ENCODE peak calls at places on chromosomes 1 and 21, in five cellular contexts. One of them, this sample, is unnamed.

GRCh38 chr1:64403331-64403730 is 66.6 kb upstream of the CACHD1 start:
- DNase-seq in HCEC 1CT: peak; percentile 40
- DNase-seq in endodermal cell: no peak
- DNase-seq in A549: no peak
- DNase-seq in aorta: no peak
- DNase-seq in this sample: no peak

GRCh38 chr1:94281361-94282142 is 44.2 kb upstream of the ARHGAP29 start:
- DNase-seq in aorta: no peak
- DNase-seq in HCEC 1CT: no peak
- DNase-seq in A549: no peak
- DNase-seq in endodermal cell: no peak
- DNase-seq in this sample: no peak

GRCh38 chr1:173117108-173117633 is 66.4 kb upstream of the TNFSF18 start:
- DNase-seq in aorta: no peak
- DNase-seq in A549: no peak
- DNase-seq in endodermal cell: no peak
- DNase-seq in HCEC 1CT: no peak
- DNase-seq in this sample: no peak

GRCh38 chr1:42966688-42967609 is 8.3 kb upstream of the SLC2A1 start:
- DNase-seq in endodermal cell: peak; percentile 88
- DNase-seq in A549: peak; percentile 88
- DNase-seq in HCEC 1CT: peak; percentile 96
- DNase-seq in aorta: no peak
- DNase-seq in this sample: no peak

GRCh38 chr1:153962088-153963029 is 978 bp downstream of the SLC39A1 start:
- DNase-seq in HCEC 1CT: peak; percentile 72
- DNase-seq in A549: no peak
- DNase-seq in aorta: no peak
- DNase-seq in endodermal cell: peak; percentile 72
- DNase-seq in this sample: no peak

GRCh38 chr1:6646499-6647148 is 22.0 kb downstream of the THAP3 start:
- DNase-seq in endodermal cell: peak; percentile 72
- DNase-seq in A549: peak; percentile 28
- DNase-seq in aorta: no peak
- DNase-seq in HCEC 1CT: peak; percentile 45
- DNase-seq in this sample: no peak

GRCh38 chr1:210882414-210883221 is 251.3 kb downstream of the KCNH1 start:
- DNase-seq in endodermal cell: no peak
- DNase-seq in aorta: no peak
- DNase-seq in HCEC 1CT: peak; percentile 8
- DNase-seq in A549: peak; percentile 8
- DNase-seq in this sample: no peak

GRCh38 chr1:212238552-212238951 is 46.7 kb upstream of the PPP2R5A start:
- DNase-seq in endodermal cell: no peak
- DNase-seq in aorta: no peak
- DNase-seq in A549: no peak
- DNase-seq in HCEC 1CT: no peak
- DNase-seq in this sample: no peak

GRCh38 chr1:206696812-206697585 is 12.3 kb downstream of the MAPKAPK2 start:
- DNase-seq in HCEC 1CT: no peak
- DNase-seq in endodermal cell: no peak
- DNase-seq in A549: no peak
- DNase-seq in aorta: no peak
- DNase-seq in this sample: no peak

GRCh38 chr1:29438991-29439390 is 202.7 kb downstream of the PTPRU start:
- DNase-seq in A549: no peak
- DNase-seq in aorta: no peak
- DNase-seq in endodermal cell: peak; percentile 20
- DNase-seq in HCEC 1CT: no peak
- DNase-seq in this sample: no peak

GRCh38 chr1:225882008-225882698 is at the start of gene TMEM63A:
- DNase-seq in aorta: peak; percentile 98
- DNase-seq in endodermal cell: peak; percentile 98
- DNase-seq in HCEC 1CT: peak; percentile 78
- DNase-seq in A549: peak; percentile 92
- DNase-seq in this sample: peak; percentile 90

GRCh38 chr1:59455206-59455605 is 158.3 kb downstream of the FGGY start:
- DNase-seq in A549: peak; percentile 8
- DNase-seq in endodermal cell: no peak
- DNase-seq in HCEC 1CT: peak; percentile 91
- DNase-seq in aorta: no peak
- DNase-seq in this sample: no peak

GRCh38 chr21:27743971-27744564 is 777.2 kb upstream of the ADAMTS5 start:
- DNase-seq in A549: no peak
- DNase-seq in HCEC 1CT: no peak
- DNase-seq in endodermal cell: no peak
- DNase-seq in aorta: no peak
- DNase-seq in this sample: no peak

GRCh38 chr1:218429301-218429700 is 84.2 kb downstream of the TGFB2 start:
- DNase-seq in A549: no peak
- DNase-seq in endodermal cell: no peak
- DNase-seq in aorta: no peak
- DNase-seq in HCEC 1CT: peak; percentile 55
- DNase-seq in this sample: no peak

GRCh38 chr1:6911974-6912373 is 126.7 kb downstream of the CAMTA1 start:
- DNase-seq in A549: no peak
- DNase-seq in aorta: no peak
- DNase-seq in HCEC 1CT: peak; percentile 5
- DNase-seq in endodermal cell: peak; percentile 61
- DNase-seq in this sample: no peak

GRCh38 chr1:94846286-94846685 is 26.1 kb downstream of the SLC44A3 start:
- DNase-seq in aorta: no peak
- DNase-seq in HCEC 1CT: no peak
- DNase-seq in A549: no peak
- DNase-seq in endodermal cell: no peak
- DNase-seq in this sample: no peak

GRCh38 chr1:209580577-209580976 is 2.9 kb upstream of the CAMK1G start:
- DNase-seq in HCEC 1CT: peak; percentile 31
- DNase-seq in aorta: no peak
- DNase-seq in A549: no peak
- DNase-seq in endodermal cell: no peak
- DNase-seq in this sample: no peak

GRCh38 chr21:26758083-26758861 is 86.9 kb downstream of the ADAMTS1 start:
- DNase-seq in aorta: no peak
- DNase-seq in A549: no peak
- DNase-seq in HCEC 1CT: no peak
- DNase-seq in endodermal cell: no peak
- DNase-seq in this sample: no peak

GRCh38 chr1:17826165-17826488 is 71.0 kb downstream of the ACTL8 start:
- DNase-seq in HCEC 1CT: peak; percentile 25
- DNase-seq in endodermal cell: peak; percentile 88
- DNase-seq in aorta: peak; percentile 87
- DNase-seq in A549: peak; percentile 21
- DNase-seq in this sample: no peak

GRCh38 chr1:241022366-241022765 is 334.6 kb downstream of the RGS7 start:
- DNase-seq in aorta: no peak
- DNase-seq in A549: no peak
- DNase-seq in endodermal cell: no peak
- DNase-seq in HCEC 1CT: peak; percentile 32
- DNase-seq in this sample: no peak

GRCh38 chr1:41795205-41795762 is 123.4 kb downstream of the HIVEP3 start:
- DNase-seq in HCEC 1CT: peak; percentile 41
- DNase-seq in aorta: no peak
- DNase-seq in endodermal cell: no peak
- DNase-seq in A549: no peak
- DNase-seq in this sample: no peak

GRCh38 chr1:1013105-1013921 is at the start of gene ISG15:
- DNase-seq in A549: no peak
- DNase-seq in endodermal cell: peak; percentile 95
- DNase-seq in HCEC 1CT: peak; percentile 82
- DNase-seq in aorta: peak; percentile 96
- DNase-seq in this sample: no peak

GRCh38 chr1:115829947-115830346 is 11.0 kb downstream of the NHLH2 start:
- DNase-seq in endodermal cell: peak; percentile 77
- DNase-seq in aorta: no peak
- DNase-seq in HCEC 1CT: peak; percentile 8
- DNase-seq in A549: no peak
- DNase-seq in this sample: no peak

GRCh38 chr1:24964811-24965570 is 34.9 kb upstream of the RUNX3 start:
- DNase-seq in HCEC 1CT: no peak
- DNase-seq in endodermal cell: no peak
- DNase-seq in aorta: no peak
- DNase-seq in A549: no peak
- DNase-seq in this sample: no peak

GRCh38 chr1:19872190-19872589 is 10.0 kb upstream of the OTUD3 start:
- DNase-seq in A549: no peak
- DNase-seq in endodermal cell: no peak
- DNase-seq in HCEC 1CT: no peak
- DNase-seq in aorta: no peak
- DNase-seq in this sample: no peak

GRCh38 chr1:83857108-83857507 is 141.8 kb downstream of the TTLL7 start:
- DNase-seq in endodermal cell: no peak
- DNase-seq in A549: no peak
- DNase-seq in HCEC 1CT: peak; percentile 31
- DNase-seq in aorta: no peak
- DNase-seq in this sample: no peak

This sample was measured in type B pancreatic cell.